ENCODE peak calls at places on chromosomes 13 and 19, in eight cellular contexts. H, J, V, L, I, O, E and P are unnamed samples.

GRCh38 chr19:10430505-10431253 is 10.3 kb downstream of the PDE4A start:
- DNase-seq in I (no peak), V (peak), O (no peak), H (peak), J (no peak), L (peak), E (no peak), P (no peak)

GRCh38 chr13:73849292-73849691 is 284.9 kb downstream of the KLF12 start:
- DNase-seq in L (peak), I (no peak), V (peak), O (peak), E (no peak), H (peak), J (no peak), P (no peak)

GRCh38 chr19:57465680-57466381 is 8.9 kb upstream of the VN1R1 start:
- DNase-seq in E (peak), J (no peak), H (peak), I (no peak), O (no peak), V (peak), L (peak), P (no peak)

GRCh38 chr19:10069046-10069445 is 17.1 kb upstream of the SHFL start:
- DNase-seq in V (no peak), L (peak), H (no peak), I (no peak), E (no peak), O (no peak), J (no peak), P (no peak)

GRCh38 chr13:27022571-27023311 is 148.9 kb downstream of the USP12 start:
- DNase-seq in V (peak), J (no peak), H (no peak), I (no peak), L (peak), O (no peak), E (no peak), P (no peak)

GRCh38 chr13:112079696-112080095 is 12.7 kb downstream of the SOX1 start:
- DNase-seq in V (peak), O (no peak), L (no peak), I (no peak), J (no peak), E (no peak), H (no peak), P (no peak)

GRCh38 chr13:110457361-110457760 is 104.2 kb downstream of the RAB20 start:
- DNase-seq in J (no peak), E (no peak), L (no peak), V (no peak), O (no peak), H (no peak), I (no peak), P (no peak)

GRCh38 chr13:101258071-101258470 is 158.2 kb downstream of the NALCN start:
- DNase-seq in V (peak), J (no peak), H (peak), O (peak), I (no peak), L (peak), E (no peak), P (no peak)

GRCh38 chr13:99658266-99658991 is 157.2 kb downstream of the TM9SF2 start:
- DNase-seq in I (peak), V (peak), L (peak), O (peak), E (no peak), J (no peak), H (peak), P (peak)

GRCh38 chr13:80093888-80094287 is 247.0 kb downstream of the SPRY2 start:
- DNase-seq in O (no peak), V (no peak), E (no peak), L (no peak), I (no peak), J (no peak), H (no peak), P (no peak)

GRCh38 chr13:40186636-40187323 is 479.7 kb downstream of the FOXO1 start:
- DNase-seq in L (no peak), J (no peak), O (no peak), H (no peak), E (no peak), V (no peak), I (no peak), P (no peak)

GRCh38 chr13:44810067-44810840 is 179.0 kb downstream of the NUFIP1 start:
- DNase-seq in H (no peak), I (no peak), E (peak), O (no peak), V (peak), L (no peak), J (no peak), P (peak)

GRCh38 chr19:1650627-1651009 is 1.8 kb downstream of the TCF3 start:
- DNase-seq in H (peak), L (peak), V (peak), O (peak), J (no peak), E (no peak), I (no peak), P (no peak)

GRCh38 chr13:95355491-95355890 is 54.2 kb upstream of the ABCC4 start:
- DNase-seq in J (no peak), V (peak), O (no peak), I (no peak), H (no peak), L (peak), E (no peak), P (no peak)

GRCh38 chr13:24456396-24456795 is 56.2 kb downstream of the PARP4 start:
- DNase-seq in H (no peak), E (no peak), L (no peak), I (no peak), J (no peak), O (no peak), V (no peak), P (no peak)

GRCh38 chr13:47109028-47109427 is 212.2 kb upstream of the HTR2A start:
- DNase-seq in H (no peak), J (no peak), O (no peak), V (peak), E (no peak), I (no peak), L (no peak), P (no peak)

GRCh38 chr13:48072304-48072703 is 22.6 kb downstream of the MED4 start:
- DNase-seq in I (no peak), O (no peak), H (no peak), J (no peak), E (no peak), L (no peak), V (no peak), P (no peak)

GRCh38 chr19:18119243-18120105 is 21.9 kb downstream of the MAST3 start:
- DNase-seq in E (no peak), J (no peak), I (no peak), V (no peak), L (no peak), O (no peak), H (no peak), P (no peak)

GRCh38 chr13:83780201-83780600 is 102.1 kb downstream of the SLITRK1 start:
- DNase-seq in E (no peak), I (no peak), L (peak), V (peak), O (no peak), H (peak), J (no peak), P (peak)

GRCh38 chr13:74406439-74406838 is 272.2 kb upstream of the KLF12 start:
- DNase-seq in I (no peak), V (no peak), L (no peak), E (no peak), H (no peak), O (no peak), J (no peak), P (no peak)

GRCh38 chr13:59112375-59112774 is 1051.4 kb downstream of the DIAPH3 start:
- DNase-seq in I (no peak), L (peak), V (peak), E (peak), H (peak), J (no peak), O (no peak), P (no peak)

GRCh38 chr13:110116072-110116487 is 190.9 kb downstream of the COL4A1 start:
- DNase-seq in H (peak), O (peak), L (peak), V (peak), E (peak), I (peak), J (no peak), P (peak)

GRCh38 chr19:5095568-5095850 is 126.6 kb downstream of the KDM4B start:
- DNase-seq in V (no peak), L (no peak), I (no peak), J (no peak), E (no peak), O (no peak), H (no peak), P (no peak)

GRCh38 chr13:112465251-112466131 is 89.3 kb downstream of the SPACA7 start:
- DNase-seq in J (no peak), L (no peak), V (no peak), I (no peak), E (no peak), H (no peak), O (no peak), P (no peak)

GRCh38 chr13:36359301-36359950 is 13.2 kb upstream of the SPART start:
- DNase-seq in V (no peak), O (no peak), E (no peak), L (no peak), I (no peak), J (no peak), H (no peak), P (no peak)

GRCh38 chr19:30416375-30416774 is 44.2 kb downstream of the ZNF536 start:
- DNase-seq in H (no peak), I (no peak), O (no peak), E (no peak), L (no peak), V (no peak), J (no peak), P (no peak)

GRCh38 chr13:32216281-32216680 is 98.9 kb downstream of the ZAR1L start:
- DNase-seq in H (no peak), J (no peak), I (no peak), E (no peak), L (no peak), V (no peak), O (no peak), P (no peak)